ENCODE peak calls at places on chromosomes 11 and 22, in ten cellular contexts. N, T, Y, G, D, X, W, A, V and K are unnamed samples.

GRCh38 chr11:102802341-102802740 is 4.4 kb upstream of the MMP1 start:
- DNase-seq in V (no peak), D (no peak), T (no peak), G (no peak), N (no peak), A (peak), Y (no peak), X (no peak), W (peak), K (no peak)

GRCh38 chr11:93236741-93237675 is 39.2 kb upstream of the SLC36A4 start:
- DNase-seq in T (no peak), N (no peak), A (peak), Y (peak), D (no peak), V (peak), W (peak), X (no peak), G (no peak), K (no peak)

GRCh38 chr22:24230911-24231656 is 13.8 kb downstream of the GGT5 start:
- DNase-seq in X (no peak), G (no peak), T (no peak), Y (peak), V (no peak), N (no peak), W (no peak), D (no peak), A (no peak), K (no peak)

GRCh38 chr22:26474687-26475086 is 8.9 kb downstream of the HPS4 start:
- DNase-seq in T (no peak), G (no peak), A (peak), X (no peak), V (peak), Y (no peak), D (no peak), N (no peak), W (peak), K (no peak)

GRCh38 chr11:35112056-35112845 is 26.7 kb upstream of the CD44 start:
- DNase-seq in G (no peak), Y (no peak), D (no peak), N (no peak), W (peak), A (no peak), V (no peak), X (no peak), T (no peak), K (no peak)

GRCh38 chr22:33829549-33830280 is 90.6 kb downstream of the LARGE1 start:
- DNase-seq in X (no peak), N (no peak), Y (no peak), T (no peak), W (no peak), V (no peak), A (no peak), D (no peak), G (no peak), K (no peak)

GRCh38 chr11:76626921-76627391 is 43.6 kb downstream of the LRRC32 start:
- DNase-seq in W (no peak), A (peak), V (no peak), X (no peak), T (no peak), Y (peak), N (no peak), G (no peak), D (no peak), K (no peak)

GRCh38 chr22:40485813-40486610 is 115.6 kb downstream of the SGSM3 start:
- DNase-seq in N (no peak), T (no peak), G (no peak), V (no peak), D (no peak), W (peak), Y (no peak), X (no peak), A (no peak), K (no peak)

GRCh38 chr11:18312012-18312411 is 9.9 kb downstream of the HPS5 start:
- DNase-seq in W (peak), T (no peak), G (no peak), V (no peak), A (no peak), N (no peak), D (no peak), Y (no peak), X (no peak), K (no peak)

GRCh38 chr22:31495343-31495742 is 993 bp upstream of the SFI1 start:
- DNase-seq in D (no peak), A (no peak), G (no peak), Y (no peak), T (no peak), X (no peak), W (no peak), N (no peak), V (no peak), K (no peak)

GRCh38 chr11:9716275-9717039 is 52.6 kb downstream of the SWAP70 start:
- DNase-seq in W (peak), N (no peak), T (no peak), Y (no peak), V (peak), A (peak), D (no peak), G (no peak), X (no peak), K (peak)

GRCh38 chr11:63212742-63213141 is 30.7 kb downstream of the SLC22A25 start:
- DNase-seq in A (peak), G (no peak), X (no peak), N (no peak), Y (peak), W (peak), T (no peak), V (peak), D (no peak), K (peak)

GRCh38 chr22:45997077-45997774 is 20.3 kb upstream of the WNT7B start:
- DNase-seq in V (peak), A (peak), Y (peak), W (peak), D (no peak), X (peak), N (peak), G (peak), T (no peak), K (no peak)

GRCh38 chr22:29312218-29313125 is 3.0 kb downstream of the RASL10A start:
- DNase-seq in D (no peak), N (no peak), A (no peak), V (no peak), W (no peak), G (no peak), T (no peak), Y (no peak), X (no peak), K (no peak)

GRCh38 chr22:37472418-37473006 is 13.7 kb downstream of the MFNG start:
- DNase-seq in T (no peak), X (no peak), G (no peak), N (no peak), V (no peak), D (no peak), Y (peak), A (peak), W (peak), K (no peak)

GRCh38 chr22:30611197-30611596 is 4.2 kb downstream of the TCN2 start:
- DNase-seq in V (peak), G (no peak), W (no peak), X (no peak), T (no peak), N (no peak), Y (no peak), A (no peak), D (no peak), K (no peak)

GRCh38 chr11:93813974-93814373 is 29.9 kb downstream of the MED17 start:
- DNase-seq in G (no peak), A (no peak), W (no peak), D (no peak), V (no peak), X (no peak), T (no peak), N (no peak), Y (no peak), K (no peak)

GRCh38 chr11:79092791-79093313 is 348.0 kb downstream of the TENM4 start:
- DNase-seq in N (no peak), X (no peak), T (no peak), G (no peak), D (no peak), Y (peak), A (peak), V (peak), W (peak), K (no peak)

GRCh38 chr11:34395916-34396555 is 38.2 kb upstream of the ABTB2 start:
- DNase-seq in D (no peak), T (peak), V (peak), G (peak), N (no peak), X (no peak), Y (no peak), W (peak), A (peak), K (no peak)

GRCh38 chr22:25403752-25404471 is 160.6 kb upstream of the GRK3 start:
- DNase-seq in T (no peak), G (no peak), A (peak), V (peak), Y (peak), W (peak), N (no peak), X (no peak), D (no peak), K (no peak)

GRCh38 chr11:132644511-132644910 is 887.8 kb downstream of the OPCML start:
- DNase-seq in V (no peak), X (no peak), G (peak), N (peak), W (no peak), A (no peak), T (no peak), D (no peak), Y (no peak), K (no peak)